ENCODE peak calls at places on chromosomes 5 and 9, in ten cellular contexts. One of them, this sample, is unnamed. For H3K4me1 and H3K9me3, the result is how much of the 10 kb centered on the place peaks cover.

GRCh38 chr9:5593904-5594303 is 35.0 kb upstream of the RIC1 start:
- DNase-seq in heart right ventricle: no peak
- DNase-seq in aorta: no peak
- DNase-seq in prostate gland: no peak
- DNase-seq in fibroblast of lung: no peak
- DNase-seq in tibial nerve: no peak
- DNase-seq in cardiac muscle cell: no peak
- DNase-seq in ovary: no peak
- DNase-seq in gastrocnemius medialis: no peak
- DNase-seq in A549: no peak
- DNase-seq in this sample: no peak

GRCh38 chr5:14405267-14405666 is 176.3 kb upstream of the OTULINL start:
- DNase-seq in heart right ventricle: no peak
- DNase-seq in aorta: no peak
- DNase-seq in prostate gland: no peak
- DNase-seq in fibroblast of lung: peak
- DNase-seq in tibial nerve: no peak
- DNase-seq in cardiac muscle cell: no peak
- DNase-seq in ovary: no peak
- DNase-seq in gastrocnemius medialis: no peak
- DNase-seq in A549: peak
- DNase-seq in this sample: no peak

GRCh38 chr9:127541865-127542264 is 70.2 kb upstream of the STXBP1 start:
- DNase-seq in heart right ventricle: no peak
- DNase-seq in aorta: peak
- DNase-seq in prostate gland: no peak
- DNase-seq in fibroblast of lung: no peak
- DNase-seq in tibial nerve: peak
- DNase-seq in cardiac muscle cell: no peak
- DNase-seq in ovary: no peak
- DNase-seq in gastrocnemius medialis: peak
- DNase-seq in A549: no peak
- DNase-seq in this sample: no peak

GRCh38 chr5:108266235-108266634 is 115.7 kb downstream of the FBXL17 start:
- DNase-seq in heart right ventricle: no peak
- DNase-seq in aorta: no peak
- DNase-seq in prostate gland: no peak
- DNase-seq in fibroblast of lung: peak
- DNase-seq in tibial nerve: no peak
- DNase-seq in cardiac muscle cell: peak
- DNase-seq in ovary: no peak
- DNase-seq in gastrocnemius medialis: no peak
- DNase-seq in A549: peak
- DNase-seq in this sample: no peak

GRCh38 chr5:110865400-110866094 is 126.7 kb downstream of the SLC25A46 start:
- DNase-seq in heart right ventricle: no peak
- DNase-seq in aorta: no peak
- DNase-seq in prostate gland: no peak
- DNase-seq in fibroblast of lung: peak
- DNase-seq in tibial nerve: no peak
- DNase-seq in cardiac muscle cell: peak
- DNase-seq in ovary: no peak
- DNase-seq in gastrocnemius medialis: no peak
- DNase-seq in A549: peak
- DNase-seq in this sample: no peak

GRCh38 chr5:154646841-154647759 is 108.1 kb upstream of the LARP1 start:
- DNase-seq in heart right ventricle: peak
- DNase-seq in aorta: peak
- DNase-seq in prostate gland: no peak
- DNase-seq in fibroblast of lung: peak
- DNase-seq in tibial nerve: no peak
- DNase-seq in cardiac muscle cell: no peak
- DNase-seq in ovary: peak
- DNase-seq in gastrocnemius medialis: peak
- DNase-seq in A549: no peak
- DNase-seq in this sample: no peak

GRCh38 chr9:86734762-86735161 is 212.5 kb downstream of the GAS1 start:
- DNase-seq in heart right ventricle: no peak
- DNase-seq in aorta: no peak
- DNase-seq in prostate gland: no peak
- DNase-seq in fibroblast of lung: peak
- DNase-seq in tibial nerve: no peak
- DNase-seq in cardiac muscle cell: no peak
- DNase-seq in ovary: no peak
- DNase-seq in gastrocnemius medialis: no peak
- DNase-seq in A549: no peak
- DNase-seq in this sample: no peak

GRCh38 chr5:63524281-63524680 is 438.0 kb downstream of the HTR1A start:
- DNase-seq in heart right ventricle: no peak
- DNase-seq in aorta: no peak
- DNase-seq in prostate gland: no peak
- DNase-seq in fibroblast of lung: no peak
- DNase-seq in tibial nerve: no peak
- DNase-seq in cardiac muscle cell: no peak
- DNase-seq in ovary: no peak
- DNase-seq in gastrocnemius medialis: no peak
- DNase-seq in A549: no peak
- DNase-seq in this sample: no peak

GRCh38 chr9:6708732-6709131 is 49.0 kb upstream of the KDM4C start:
- DNase-seq in heart right ventricle: no peak
- DNase-seq in aorta: no peak
- DNase-seq in prostate gland: no peak
- DNase-seq in fibroblast of lung: no peak
- DNase-seq in tibial nerve: no peak
- DNase-seq in cardiac muscle cell: no peak
- DNase-seq in ovary: no peak
- DNase-seq in gastrocnemius medialis: no peak
- DNase-seq in A549: no peak
- DNase-seq in this sample: no peak

GRCh38 chr5:143376911-143377838 is 26.3 kb downstream of the NR3C1 start:
- DNase-seq in heart right ventricle: no peak
- DNase-seq in aorta: no peak
- DNase-seq in prostate gland: no peak
- DNase-seq in fibroblast of lung: peak
- DNase-seq in tibial nerve: no peak
- DNase-seq in cardiac muscle cell: no peak
- DNase-seq in ovary: no peak
- DNase-seq in gastrocnemius medialis: no peak
- DNase-seq in A549: peak
- DNase-seq in this sample: peak

GRCh38 chr5:1246711-1247431 is 21.7 kb downstream of the SLC6A18 start:
- DNase-seq in heart right ventricle: peak
- DNase-seq in aorta: no peak
- DNase-seq in prostate gland: no peak
- DNase-seq in fibroblast of lung: peak
- DNase-seq in tibial nerve: no peak
- DNase-seq in cardiac muscle cell: peak
- DNase-seq in ovary: peak
- DNase-seq in gastrocnemius medialis: no peak
- DNase-seq in A549: peak
- DNase-seq in this sample: no peak

GRCh38 chr5:1208743-1209551 is 7.6 kb downstream of the SLC6A19 start:
- DNase-seq in heart right ventricle: peak
- DNase-seq in aorta: no peak
- DNase-seq in prostate gland: no peak
- DNase-seq in fibroblast of lung: peak
- DNase-seq in tibial nerve: no peak
- DNase-seq in cardiac muscle cell: peak
- DNase-seq in ovary: no peak
- DNase-seq in gastrocnemius medialis: no peak
- DNase-seq in A549: peak
- DNase-seq in this sample: peak

GRCh38 chr9:112945620-112946208 is 55.0 kb upstream of the SLC46A2 start:
- DNase-seq in heart right ventricle: no peak
- DNase-seq in aorta: peak
- DNase-seq in prostate gland: no peak
- DNase-seq in fibroblast of lung: no peak
- DNase-seq in tibial nerve: no peak
- DNase-seq in cardiac muscle cell: no peak
- DNase-seq in ovary: no peak
- DNase-seq in gastrocnemius medialis: no peak
- DNase-seq in A549: peak
- DNase-seq in this sample: no peak

GRCh38 chr5:168136340-168136739 is 155.1 kb upstream of the WWC1 start:
- DNase-seq in heart right ventricle: no peak
- DNase-seq in aorta: no peak
- DNase-seq in prostate gland: no peak
- DNase-seq in fibroblast of lung: no peak
- DNase-seq in tibial nerve: no peak
- DNase-seq in cardiac muscle cell: no peak
- DNase-seq in ovary: no peak
- DNase-seq in gastrocnemius medialis: no peak
- DNase-seq in A549: no peak
- DNase-seq in this sample: no peak

GRCh38 chr9:29241320-29241719 is 1668.0 kb upstream of the C9orf72 start:
- DNase-seq in heart right ventricle: no peak
- DNase-seq in aorta: no peak
- DNase-seq in prostate gland: no peak
- DNase-seq in fibroblast of lung: no peak
- DNase-seq in tibial nerve: no peak
- DNase-seq in cardiac muscle cell: no peak
- DNase-seq in ovary: no peak
- DNase-seq in gastrocnemius medialis: no peak
- DNase-seq in A549: no peak
- DNase-seq in this sample: no peak
- H3K4me1 ChIP-seq in heart right ventricle: under half
- H3K4me1 ChIP-seq in aorta: under half
- H3K4me1 ChIP-seq in prostate gland: under half
- H3K4me1 ChIP-seq in fibroblast of lung: under half
- H3K4me1 ChIP-seq in tibial nerve: under half
- H3K4me1 ChIP-seq in cardiac muscle cell: under half
- H3K4me1 ChIP-seq in ovary: under half
- H3K4me1 ChIP-seq in gastrocnemius medialis: under half
- H3K4me1 ChIP-seq in A549: under half
- H3K4me1 ChIP-seq in this sample: under half

DNA sequence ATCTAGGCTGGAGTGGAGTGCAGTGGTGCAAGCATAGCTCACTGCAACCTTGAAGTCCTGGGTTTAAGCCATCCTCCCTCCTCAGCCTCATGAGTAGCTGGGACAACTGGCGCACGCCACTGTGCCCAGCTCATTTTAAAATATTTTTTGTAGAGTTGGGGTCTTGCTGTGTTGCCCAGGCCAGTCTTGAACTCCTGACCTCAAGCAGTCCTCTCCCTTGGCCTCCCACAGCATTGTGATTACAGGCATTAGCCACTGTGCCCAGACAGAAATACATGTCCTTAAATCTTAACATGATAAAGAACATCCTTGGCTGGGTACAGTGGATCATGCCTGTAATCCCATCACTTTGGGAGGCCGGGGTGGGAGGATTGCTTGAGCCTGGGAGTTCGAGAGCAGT is 6.7 kb downstream of the ZNF483 start:
- DNase-seq in heart right ventricle: no peak
- DNase-seq in aorta: no peak
- DNase-seq in prostate gland: no peak
- DNase-seq in fibroblast of lung: no peak
- DNase-seq in tibial nerve: no peak
- DNase-seq in cardiac muscle cell: no peak
- DNase-seq in ovary: no peak
- DNase-seq in gastrocnemius medialis: no peak
- DNase-seq in A549: no peak
- DNase-seq in this sample: no peak
- H3K9me3 ChIP-seq in heart right ventricle: under half
- H3K9me3 ChIP-seq in aorta: under half
- H3K9me3 ChIP-seq in prostate gland: under half
- H3K9me3 ChIP-seq in fibroblast of lung: under half
- H3K9me3 ChIP-seq in tibial nerve: under half
- H3K9me3 ChIP-seq in cardiac muscle cell: under half
- H3K9me3 ChIP-seq in ovary: under half
- H3K9me3 ChIP-seq in gastrocnemius medialis: under half
- H3K9me3 ChIP-seq in A549: under half
- H3K9me3 ChIP-seq in this sample: under half

GRCh38 chr9:14362175-14362574 is 48.2 kb upstream of the NFIB start:
- DNase-seq in heart right ventricle: no peak
- DNase-seq in aorta: no peak
- DNase-seq in prostate gland: no peak
- DNase-seq in fibroblast of lung: peak
- DNase-seq in tibial nerve: no peak
- DNase-seq in cardiac muscle cell: no peak
- DNase-seq in ovary: no peak
- DNase-seq in gastrocnemius medialis: no peak
- DNase-seq in A549: no peak
- DNase-seq in this sample: no peak
- H3K27ac ChIP-seq in heart right ventricle: no peak
- H3K27ac ChIP-seq in aorta: no peak
- H3K27ac ChIP-seq in prostate gland: no peak
- H3K27ac ChIP-seq in fibroblast of lung: no peak
- H3K27ac ChIP-seq in tibial nerve: peak
- H3K27ac ChIP-seq in cardiac muscle cell: no peak
- H3K27ac ChIP-seq in ovary: no peak
- H3K27ac ChIP-seq in gastrocnemius medialis: no peak
- H3K27ac ChIP-seq in A549: no peak
- H3K27ac ChIP-seq in this sample: no peak

DNA sequence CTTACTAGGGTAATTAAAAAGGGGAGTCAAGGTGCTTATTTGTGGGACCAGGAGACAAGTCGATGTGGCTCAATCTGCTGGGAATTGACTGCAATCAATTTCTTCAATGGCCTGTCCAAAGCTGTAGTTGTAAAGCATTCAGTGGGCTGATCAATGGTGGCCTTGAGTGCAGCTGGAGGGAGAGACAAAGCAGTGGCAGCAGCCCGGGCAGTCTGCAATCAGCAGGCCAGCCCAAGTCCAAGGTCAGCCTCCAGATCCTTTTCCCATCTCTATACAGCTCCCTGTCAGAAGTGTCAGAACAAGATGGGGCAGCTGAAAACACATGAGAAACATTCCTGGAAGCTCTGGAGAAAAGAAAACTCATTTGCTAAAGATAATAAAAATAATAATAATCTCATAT is 51.0 kb upstream of the BRINP1 start:
- DNase-seq in heart right ventricle: no peak
- DNase-seq in aorta: no peak
- DNase-seq in prostate gland: no peak
- DNase-seq in fibroblast of lung: no peak
- DNase-seq in tibial nerve: no peak
- DNase-seq in cardiac muscle cell: no peak
- DNase-seq in ovary: no peak
- DNase-seq in gastrocnemius medialis: no peak
- DNase-seq in A549: no peak
- DNase-seq in this sample: no peak
- H3K4me1 ChIP-seq in heart right ventricle: under half
- H3K4me1 ChIP-seq in aorta: under half
- H3K4me1 ChIP-seq in prostate gland: under half
- H3K4me1 ChIP-seq in fibroblast of lung: under half
- H3K4me1 ChIP-seq in tibial nerve: under half
- H3K4me1 ChIP-seq in cardiac muscle cell: under half
- H3K4me1 ChIP-seq in ovary: under half
- H3K4me1 ChIP-seq in gastrocnemius medialis: under half
- H3K4me1 ChIP-seq in A549: under half
- H3K4me1 ChIP-seq in this sample: under half

GRCh38 chr5:50292735-50293394 is 148.2 kb downstream of the EMB start:
- DNase-seq in heart right ventricle: no peak
- DNase-seq in aorta: peak
- DNase-seq in prostate gland: no peak
- DNase-seq in fibroblast of lung: no peak
- DNase-seq in tibial nerve: no peak
- DNase-seq in cardiac muscle cell: no peak
- DNase-seq in ovary: peak
- DNase-seq in gastrocnemius medialis: no peak
- DNase-seq in A549: no peak
- DNase-seq in this sample: no peak
- H3K9me3 ChIP-seq in heart right ventricle: under half
- H3K9me3 ChIP-seq in aorta: under half
- H3K9me3 ChIP-seq in prostate gland: under half
- H3K9me3 ChIP-seq in fibroblast of lung: under half
- H3K9me3 ChIP-seq in tibial nerve: under half
- H3K9me3 ChIP-seq in cardiac muscle cell: under half
- H3K9me3 ChIP-seq in ovary: under half
- H3K9me3 ChIP-seq in gastrocnemius medialis: under half
- H3K9me3 ChIP-seq in A549: under half
- H3K9me3 ChIP-seq in this sample: under half

This sample was measured in RWPE2.